ENCODE peak calls at places on chromosomes 16 and 17, in eight cellular contexts. B, J, F, U, V, K, O and M are unnamed samples.

GRCh38 chr16:31471241-31471874 is 594 bp upstream of the TGFB1I1 start:
- DNase-seq in B (no peak), J (no peak), F (no peak), U (no peak), V (no peak), K (peak; percentile 17), O (no peak), M (no peak)

GRCh38 chr17:77875051-77875780 is 83.3 kb upstream of the TNRC6C start:
- DNase-seq in B (no peak), J (no peak), F (no peak), U (no peak), V (no peak), K (peak; percentile 44), O (no peak), M (no peak)

GRCh38 chr17:68036304-68037147 is 991 bp downstream of the KPNA2 start:
- DNase-seq in B (no peak), J (no peak), F (no peak), U (no peak), V (no peak), K (peak; percentile 59), O (no peak), M (peak; percentile 19)

GRCh38 chr17:82432017-82432416 is 13.6 kb upstream of the OGFOD3 start:
- DNase-seq in B (no peak), J (no peak), F (no peak), U (no peak), V (no peak), K (no peak), O (no peak), M (no peak)

GRCh38 chr16:87295661-87296531 is 21.3 kb downstream of the C16orf95 start:
- DNase-seq in B (no peak), J (no peak), F (no peak), U (no peak), V (no peak), K (no peak), O (no peak), M (no peak)

GRCh38 chr17:70767102-70767701 is 597.9 kb downstream of the KCNJ2 start:
- DNase-seq in B (peak; percentile 34), J (no peak), F (no peak), U (no peak), V (no peak), K (peak; percentile 59), O (no peak), M (peak; percentile 5)

GRCh38 chr16:29806096-29806579 is at the start of gene MAZ:
- DNase-seq in B (peak; percentile 90), J (no peak), F (no peak), U (no peak), V (no peak), K (peak; percentile 91), O (no peak), M (no peak)

GRCh38 chr17:68749742-68750562 is 148.8 kb upstream of the FAM20A start:
- DNase-seq in B (no peak), J (no peak), F (no peak), U (no peak), V (no peak), K (no peak), O (no peak), M (no peak)

GRCh38 chr17:1919206-1919605 is 89.4 kb downstream of the RPA1 start:
- DNase-seq in B (no peak), J (no peak), F (no peak), U (no peak), V (no peak), K (no peak), O (no peak), M (no peak)

GRCh38 chr17:78844301-78845005 is 3.8 kb upstream of the USP36 start:
- DNase-seq in B (no peak), J (no peak), F (no peak), U (no peak), V (no peak), K (peak; percentile 71), O (no peak), M (peak; percentile 19)

GRCh38 chr17:80968602-80969029 is 23.0 kb upstream of the CHMP6 start:
- DNase-seq in B (peak; percentile 71), J (no peak), F (no peak), U (no peak), V (no peak), K (peak; percentile 49), O (peak; percentile 73), M (no peak)

GRCh38 chr17:56679148-56679766 is 85.8 kb downstream of the NOG start:
- DNase-seq in B (peak; percentile 56), J (no peak), F (no peak), U (no peak), V (no peak), K (peak; percentile 56), O (no peak), M (peak; percentile 51)

GRCh38 chr16:86966781-86967180 is 350.4 kb downstream of the C16orf95 start:
- DNase-seq in B (no peak), J (no peak), F (no peak), U (no peak), V (no peak), K (no peak), O (no peak), M (no peak)

DNA sequence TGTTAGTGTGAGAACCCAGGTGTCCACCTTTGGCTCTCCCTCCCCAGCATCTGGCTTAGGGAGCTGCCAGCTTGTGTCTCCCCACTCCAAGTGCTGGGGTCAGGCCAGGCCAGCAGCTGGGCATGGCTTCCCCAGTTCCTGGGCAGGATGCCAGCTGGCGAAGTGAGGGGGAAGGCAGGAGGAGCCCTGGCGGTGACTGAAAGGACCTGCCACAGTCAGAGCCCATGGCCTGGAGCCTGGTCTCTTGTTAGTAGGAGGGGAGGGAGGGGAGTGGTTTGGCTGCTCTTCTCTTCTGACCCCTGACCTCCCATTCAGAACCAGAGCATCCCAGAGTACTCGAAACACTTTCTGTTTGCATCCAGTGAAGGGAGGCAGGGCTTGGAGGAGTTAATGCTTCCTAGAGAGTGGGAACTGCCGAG is 586 bp downstream of the CHD3 start:
- DNase-seq in B (peak; percentile 89), J (peak; percentile 96), F (peak; percentile 99), U (peak; percentile 98), V (no peak), K (peak; percentile 86), O (peak; percentile 99), M (no peak)
- TF ChIP-seq CTCF in B (peak; percentile 42), J (peak; percentile 83), F (peak; percentile 65), U (peak; percentile 69), V (peak; percentile 12), K (peak; percentile 47), O (peak; percentile 55), M (peak; percentile 49)

GRCh38 chr17:40580140-40580539 is 14.9 kb upstream of the CCR7 start:
- DNase-seq in B (no peak), J (no peak), F (no peak), U (no peak), V (no peak), K (no peak), O (no peak), M (no peak)
- H3K27ac ChIP-seq in B (no peak overlapping the region), J (no peak overlapping the region), F (no peak overlapping the region), U (no peak overlapping the region), V (peak overlapping the region; percentile 27), K (no peak overlapping the region), O (no peak overlapping the region), M (no peak overlapping the region)

GRCh38 chr16:78519896-78520295 is 420.4 kb downstream of the WWOX start:
- DNase-seq in B (no peak), J (no peak), F (no peak), U (no peak), V (no peak), K (no peak), O (no peak), M (no peak)
- H3K27me3 ChIP-seq in B (no peaks in the 10 kb centered on the region), J (no peaks in the 10 kb centered on the region), F (no peaks in the 10 kb centered on the region), U (no peaks in the 10 kb centered on the region), V (no peaks in the 10 kb centered on the region), K (no peaks in the 10 kb centered on the region), O (no peaks in the 10 kb centered on the region), M (no peaks in the 10 kb centered on the region)

DNA sequence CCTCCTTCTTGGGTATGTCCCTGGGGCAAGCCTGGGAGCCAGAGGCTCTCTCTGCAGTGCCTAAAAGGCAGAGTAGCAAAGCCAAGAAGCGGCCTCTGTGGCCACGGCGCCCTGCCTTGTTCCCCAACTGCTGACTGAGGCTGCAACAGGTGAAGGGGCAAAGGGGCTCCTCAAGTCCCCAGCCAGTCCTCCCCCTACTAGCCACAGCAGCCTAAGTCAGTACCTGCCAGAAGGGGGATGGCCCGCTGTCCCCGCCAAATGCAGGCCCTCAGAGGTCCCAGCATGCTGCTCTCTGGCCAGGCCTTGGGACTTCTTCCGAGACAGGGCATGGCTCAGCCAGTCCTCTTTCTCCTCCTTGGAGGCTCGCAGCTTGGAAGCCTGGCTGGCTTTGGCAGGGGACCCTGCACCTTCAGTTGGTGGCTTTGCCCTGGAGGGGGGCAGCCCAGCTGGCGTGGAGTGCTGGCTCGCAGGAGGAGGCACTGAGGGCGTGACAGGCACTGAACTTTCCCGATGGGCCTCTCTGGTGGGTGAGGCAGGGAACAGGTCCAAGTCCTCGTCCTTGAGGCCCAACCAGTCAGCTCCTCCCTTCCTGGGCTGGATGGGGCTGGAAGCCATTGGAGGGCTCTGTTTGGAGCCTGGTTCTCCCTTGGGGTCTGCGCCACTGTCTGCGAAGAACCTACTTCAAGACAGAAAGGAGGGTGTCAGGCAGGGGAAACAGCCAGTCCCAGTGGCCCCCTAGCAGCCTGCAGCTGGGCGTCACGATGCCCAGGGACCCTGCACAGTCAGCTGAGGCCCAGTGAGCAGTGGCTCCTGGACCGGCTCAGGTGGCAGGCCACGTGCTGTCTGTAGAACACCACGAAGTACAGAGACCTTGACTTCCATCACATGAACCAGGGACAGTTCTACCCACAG is 17.6 kb downstream of the FBF1 start:
- DNase-seq in B (no peak), J (no peak), F (no peak), U (no peak), V (no peak), K (no peak), O (no peak), M (no peak)
- TF ChIP-seq CTCF in B (no peak), J (no peak), F (no peak), U (no peak), V (no peak), K (no peak), O (no peak), M (no peak)

GRCh38 chr16:27258241-27258734 is 10.3 kb downstream of the NSMCE1 start:
- DNase-seq in B (no peak), J (no peak), F (no peak), U (no peak), V (no peak), K (peak; percentile 73), O (no peak), M (peak; percentile 77)
- H3K27ac ChIP-seq in B (no peak overlapping the region), J (no peak overlapping the region), F (peak overlapping the region; percentile 84), U (peak overlapping the region; percentile 4), V (no peak overlapping the region), K (peak overlapping the region; percentile 58), O (no peak overlapping the region), M (peak overlapping the region; percentile 38)